ENCODE peak calls at places on chromosome 10, in four cellular contexts. T, I, U and F are unnamed samples.

GRCh38 chr10:71375954-71376353 is 20.8 kb upstream of the CDH23 start:
- DNase-seq in T (no peak), U (no peak), I (no peak), F (no peak)

GRCh38 chr10:69498711-69499471 is 47.6 kb downstream of the TSPAN15 start:
- DNase-seq in U (no peak), T (no peak), I (no peak), F (no peak)

GRCh38 chr10:62814901-62815372 is 1.2 kb downstream of the EGR2 start:
- DNase-seq in I (no peak), T (peak; percentile 53), U (no peak), F (no peak)

GRCh38 chr10:80537705-80538480 is at the start of gene SH2D4B:
- DNase-seq in T (no peak), U (no peak), I (no peak), F (no peak)

GRCh38 chr10:100655760-100656421 is 89.5 kb upstream of the PAX2 start:
- DNase-seq in T (peak; percentile 54), I (no peak), U (no peak), F (no peak)

GRCh38 chr10:113135025-113135424 is 185.0 kb downstream of the TCF7L2 start:
- DNase-seq in T (no peak), I (no peak), U (no peak), F (no peak)

GRCh38 chr10:31404640-31405039 is 85.6 kb downstream of the ZEB1 start:
- DNase-seq in U (no peak), T (no peak), I (no peak), F (no peak)

GRCh38 chr10:48760983-48761382 is 76.3 kb downstream of the WDFY4 start:
- DNase-seq in I (no peak), U (no peak), T (no peak), F (no peak)

GRCh38 chr10:33799281-33799943 is 464.9 kb upstream of the NRP1 start:
- DNase-seq in I (no peak), U (no peak), T (no peak), F (no peak)

GRCh38 chr10:130459851-130460490 is 323.8 kb downstream of the GLRX3 start:
- DNase-seq in T (no peak), I (no peak), U (no peak), F (no peak)

GRCh38 chr10:31340343-31340742 is 21.3 kb downstream of the ZEB1 start:
- DNase-seq in U (no peak), I (no peak), T (no peak), F (no peak)

GRCh38 chr10:62597226-62597625 is 207.3 kb upstream of the ADO start:
- DNase-seq in I (no peak), U (no peak), T (no peak), F (no peak)

GRCh38 chr10:74889662-74889998 is 63.2 kb downstream of the KAT6B start:
- DNase-seq in U (no peak), T (no peak), I (no peak), F (no peak)